ENCODE peak calls at places on chromosomes 7 and 10, in four cellular contexts. U, W, F and C are unnamed samples.

GRCh38 chr7:102272075-102272916 is 14.4 kb upstream of the SH2B2 start:
- DNase-seq in U (peak; percentile 66), W (peak; percentile 86), F (peak; percentile 83), C (peak; percentile 67)

GRCh38 chr7:151637781-151638261 is 118.1 kb upstream of the RHEB start:
- DNase-seq in U (no peak), W (no peak), F (peak; percentile 80), C (no peak)

GRCh38 chr10:62373995-62374861 is at the start of gene ZNF365:
- DNase-seq in U (peak; percentile 78), W (no peak), F (peak; percentile 77), C (peak; percentile 66)

GRCh38 chr10:60167056-60167455 is 222.6 kb downstream of the ANK3 start:
- DNase-seq in U (no peak), W (no peak), F (no peak), C (no peak)

GRCh38 chr10:123165445-123166072 is 11.4 kb downstream of the BUB3 start:
- DNase-seq in U (no peak), W (no peak), F (no peak), C (no peak)

GRCh38 chr10:124614003-124614659 is 130.0 kb downstream of the FAM53B start:
- DNase-seq in U (no peak), W (no peak), F (no peak), C (no peak)

GRCh38 chr10:124493191-124493936 is 31.7 kb downstream of the LHPP start:
- DNase-seq in U (no peak), W (no peak), F (no peak), C (no peak)

GRCh38 chr10:103556383-103557007 is 63.0 kb downstream of the NEURL1 start:
- DNase-seq in U (no peak), W (no peak), F (no peak), C (no peak)

GRCh38 chr7:98352621-98353020 is 48.3 kb downstream of the BAIAP2L1 start:
- DNase-seq in U (peak; percentile 90), W (no peak), F (no peak), C (no peak)

GRCh38 chr7:16741676-16742075 is 11.9 kb upstream of the TSPAN13 start:
- DNase-seq in U (peak; percentile 62), W (no peak), F (no peak), C (no peak)

GRCh38 chr7:278081-278480 is 11.9 kb upstream of the FOXL3 start:
- DNase-seq in U (no peak), W (no peak), F (no peak), C (no peak)

GRCh38 chr7:50315193-50315592 is 10.7 kb downstream of the IKZF1 start:
- DNase-seq in U (no peak), W (no peak), F (no peak), C (no peak)

GRCh38 chr7:128353610-128354009 is 7.9 kb downstream of the PRRT4 start:
- DNase-seq in U (no peak), W (no peak), F (no peak), C (no peak)

GRCh38 chr7:127678947-127679346 is 27.0 kb downstream of the SND1 start:
- DNase-seq in U (no peak), W (no peak), F (no peak), C (peak; percentile 30)

GRCh38 chr10:104406715-104407517 is 53.3 kb downstream of the CFAP58 start:
- DNase-seq in U (peak; percentile 27), W (no peak), F (no peak), C (no peak)

GRCh38 chr10:36053271-36053670 is 411.2 kb upstream of the FZD8 start:
- DNase-seq in U (no peak), W (no peak), F (no peak), C (no peak)

GRCh38 chr7:92404170-92404614 is 43.1 kb upstream of the GATAD1 start:
- DNase-seq in U (no peak), W (no peak), F (no peak), C (no peak)

GRCh38 chr7:112843151-112843550 is 53.0 kb upstream of the TMEM168 start:
- DNase-seq in U (no peak), W (no peak), F (no peak), C (no peak)

GRCh38 chr7:98788921-98789320 is 80.9 kb downstream of the TMEM130 start:
- DNase-seq in U (no peak), W (no peak), F (peak; percentile 68), C (peak; percentile 85)

GRCh38 chr10:96496281-96496925 is 17.3 kb downstream of the TLL2 start:
- DNase-seq in U (no peak), W (no peak), F (peak; percentile 40), C (no peak)

DNA sequence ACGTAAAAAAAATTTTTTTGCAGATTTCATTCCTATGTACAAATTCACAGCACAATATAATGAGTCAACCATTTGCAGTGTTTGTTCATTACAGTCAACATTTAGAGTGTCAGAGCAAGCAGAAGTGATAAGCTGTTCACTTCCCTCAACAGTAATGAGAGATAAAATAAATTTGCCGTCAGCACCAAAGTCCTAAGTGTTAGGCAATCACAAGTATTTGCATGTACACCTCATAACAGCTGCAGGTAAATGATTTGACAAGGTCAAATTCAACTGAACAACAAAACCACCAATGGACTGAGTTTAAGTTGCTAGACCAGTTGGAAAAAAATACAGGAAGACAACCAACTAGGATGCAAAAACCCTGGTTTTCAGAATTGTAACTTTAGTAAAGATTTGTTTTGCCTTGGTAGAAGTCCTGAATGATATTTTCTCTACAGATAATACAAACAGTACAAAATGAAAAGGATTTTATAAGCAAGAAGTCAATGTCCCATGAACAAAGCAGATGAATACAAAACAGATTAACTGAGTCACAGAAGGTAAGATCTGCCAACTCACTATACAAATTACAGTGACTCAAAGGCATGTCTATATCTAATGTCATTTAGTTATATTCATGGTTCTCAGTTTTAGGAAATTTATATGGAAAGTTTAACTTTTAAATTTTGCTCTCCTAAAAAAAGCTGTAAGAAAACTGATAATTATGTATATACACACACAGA is 10.4 kb downstream of the RAPGEF5 start:
- DNase-seq in U (no peak), W (no peak), F (no peak), C (no peak)
- H3K36me3 ChIP-seq in U (no peaks in the 10 kb centered on the region), W (no peaks in the 10 kb centered on the region), F (no peaks in the 10 kb centered on the region), C (no peaks in the 10 kb centered on the region)

DNA sequence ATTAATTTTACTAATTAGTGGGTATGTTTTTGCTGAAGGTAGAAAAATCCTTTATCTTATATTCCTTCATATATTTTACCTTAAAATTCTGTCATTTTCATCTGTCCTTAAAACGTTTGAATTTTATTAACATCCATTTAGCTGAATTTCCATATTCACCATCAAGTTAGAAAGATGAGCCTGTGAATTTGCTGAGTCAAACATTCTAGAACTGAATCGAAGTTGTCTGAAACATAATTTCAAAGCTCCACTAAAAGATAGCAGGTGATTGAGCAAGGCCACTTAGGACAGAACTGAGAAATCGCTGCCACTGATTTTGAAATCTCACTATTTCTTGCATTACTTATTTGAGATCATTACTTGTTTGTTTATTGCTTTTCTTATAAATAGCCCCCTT is 17.5 kb downstream of the HGF start:
- DNase-seq in U (no peak), W (no peak), F (no peak), C (no peak)
- H3K4me3 ChIP-seq in U (no peak overlapping the region), W (no peak overlapping the region), F (no peak overlapping the region), C (no peak overlapping the region)

GRCh38 chr10:120555436-120556163 is 98.6 kb downstream of the PLPP4 start:
- DNase-seq in U (no peak), W (no peak), F (no peak), C (no peak)
- H3K36me3 ChIP-seq in U (no peaks in the 10 kb centered on the region), W (no peaks in the 10 kb centered on the region), F (no peaks in the 10 kb centered on the region), C (no peaks in the 10 kb centered on the region)

GRCh38 chr10:121715076-121715475 is 116.8 kb upstream of the FGFR2 start:
- DNase-seq in U (peak; percentile 15), W (no peak), F (no peak), C (no peak)

GRCh38 chr10:121708921-121709625 is 110.8 kb upstream of the FGFR2 start:
- DNase-seq in U (no peak), W (no peak), F (no peak), C (no peak)

GRCh38 chr10:121710971-121711370 is 112.7 kb upstream of the FGFR2 start:
- DNase-seq in U (no peak), W (no peak), F (no peak), C (no peak)

GRCh38 chr10:121710207-121710606 is 112.0 kb upstream of the FGFR2 start:
- DNase-seq in U (no peak), W (no peak), F (no peak), C (no peak)

DNA sequence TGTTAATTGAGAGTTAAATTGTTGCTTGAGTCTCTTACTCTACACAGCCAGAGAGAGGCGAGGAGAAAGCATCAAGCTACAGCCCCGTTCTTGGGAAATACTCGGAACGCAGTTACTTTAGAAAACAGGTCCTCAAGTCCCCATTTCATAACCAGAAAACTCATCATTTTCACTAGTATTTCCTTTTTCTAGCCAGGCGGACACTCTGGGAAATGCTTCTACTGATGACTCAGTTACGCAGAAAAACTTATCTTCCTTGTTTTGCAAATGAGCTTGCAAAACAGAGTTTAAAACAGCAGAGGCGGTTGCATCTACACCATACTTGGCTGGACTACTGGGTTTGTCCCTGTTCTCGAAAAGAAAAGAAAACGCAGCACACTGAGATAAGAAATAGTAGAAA is 111.4 kb upstream of the FGFR2 start:
- DNase-seq in U (no peak), W (no peak), F (no peak), C (no peak)
- H3K4me3 ChIP-seq in U (no peak overlapping the region), W (no peak overlapping the region), F (no peak overlapping the region), C (no peak overlapping the region)

DNA sequence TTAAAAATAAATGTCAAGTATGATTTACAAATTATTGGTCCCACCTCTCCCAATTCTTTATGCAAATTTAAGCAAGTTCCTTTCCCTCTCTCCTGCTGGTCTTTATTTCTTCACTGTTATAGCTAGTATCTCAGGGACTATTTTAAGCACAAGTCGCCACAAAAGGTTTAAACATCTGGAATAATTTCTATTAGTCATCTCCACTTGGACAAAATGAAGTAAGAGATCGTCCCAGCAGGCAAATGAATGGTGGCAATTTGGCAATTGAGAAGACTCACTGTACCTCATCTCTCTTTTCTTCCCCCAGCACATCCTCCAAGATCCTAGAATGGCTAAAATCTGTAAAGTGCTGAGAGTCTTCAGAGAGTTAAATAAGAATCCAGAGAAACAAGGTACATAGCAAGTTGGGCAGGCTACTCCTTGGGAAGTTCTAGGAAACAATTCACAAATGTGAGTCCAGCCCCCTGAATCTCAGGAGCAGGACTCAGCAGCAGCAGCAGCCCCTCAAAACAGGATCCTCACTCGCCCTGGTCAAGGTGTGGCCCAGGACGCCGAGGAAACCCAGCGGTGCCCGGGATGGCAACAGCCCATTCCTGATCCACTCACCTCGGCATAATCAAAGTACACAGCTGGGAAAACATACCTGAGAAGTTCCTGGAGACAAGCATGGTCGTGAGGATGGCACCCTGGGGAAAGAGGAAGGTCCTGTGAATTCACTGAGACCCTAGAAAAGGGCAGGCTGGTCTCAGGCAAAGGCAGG is 30.3 kb upstream of the NDST2 start:
- DNase-seq in U (no peak), W (no peak), F (no peak), C (no peak)
- H3K36me3 ChIP-seq in U (no peaks in the 10 kb centered on the region), W (peaks cover 62% of the 10 kb centered on the region), F (peaks cover 97% of the 10 kb centered on the region), C (peaks cover 37% of the 10 kb centered on the region)

DNA sequence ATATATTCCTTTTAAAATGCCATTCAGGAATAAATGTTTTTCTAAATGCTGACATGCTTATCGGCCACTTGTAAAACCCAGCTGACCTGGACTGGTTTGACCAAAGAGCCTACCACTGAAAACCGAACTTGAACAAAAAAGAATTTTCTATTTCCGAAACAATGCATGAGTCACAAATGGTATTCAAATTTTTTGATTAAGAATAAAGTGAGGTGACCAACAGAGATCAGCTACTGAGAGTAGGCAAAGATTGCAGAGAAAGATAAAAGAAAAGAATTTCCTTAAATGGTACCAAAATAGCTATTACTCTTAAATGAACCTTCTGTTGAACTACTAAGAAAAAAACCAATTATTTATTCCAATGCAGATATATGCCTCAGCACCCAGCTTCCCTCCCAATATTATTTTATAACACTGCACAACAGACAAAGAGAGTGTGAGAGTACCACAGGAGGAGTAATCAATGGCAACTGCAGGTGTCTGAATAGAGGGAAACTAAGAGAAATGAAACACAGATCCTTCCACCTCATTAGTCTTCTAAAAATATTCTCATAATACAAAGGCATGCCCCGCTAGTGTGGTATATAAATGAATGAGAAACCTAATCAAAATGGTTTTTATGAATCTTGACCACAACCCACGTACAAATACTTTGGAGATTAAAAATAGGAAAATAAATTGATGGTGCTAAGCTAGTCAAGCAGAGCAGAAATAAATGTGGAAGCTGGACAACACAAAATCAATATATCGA is 20.1 kb downstream of the OSBPL3 start:
- DNase-seq in U (no peak), W (no peak), F (no peak), C (no peak)
- H3K4me3 ChIP-seq in U (no peak overlapping the region), W (no peak overlapping the region), F (no peak overlapping the region), C (no peak overlapping the region)